ENCODE peak calls at places on chromosomes 4 and X, in nine cellular contexts. Y is HCT116, P is PC-3, T is GM23248, A is OCI-LY7, F is GM23338, S is MM.1S, X is SK-N-SH, H is neural progenitor cell. N is an unnamed sample.

GRCh38 chrX:42585842-42586621 is 191.9 kb downstream of the PPP1R2C start:
- DNase-seq in A (no peak), P (no peak), S (peak; percentile 5), F (no peak), Y (no peak), T (no peak), X (no peak), H (no peak), N (no peak)

GRCh38 chr4:105569014-105569850 is 16.8 kb downstream of the ARHGEF38 start:
- DNase-seq in Y (no peak), P (peak; percentile 77), A (no peak), H (no peak), F (no peak), T (no peak), S (no peak), X (no peak), N (no peak)

GRCh38 chrX:155766321-155766720 is 114.8 kb upstream of the VAMP7 start:
- DNase-seq in H (no peak), F (no peak), P (no peak), S (no peak), A (no peak), X (no peak), Y (no peak), T (peak; percentile 3), N (no peak)

GRCh38 chr4:55312491-55313101 is 33.4 kb upstream of the SRD5A3 start:
- DNase-seq in S (peak; percentile 42), T (peak; percentile 79), H (peak; percentile 52), P (peak; percentile 77), F (peak; percentile 80), X (peak; percentile 19), Y (peak; percentile 46), A (peak; percentile 50), N (peak; percentile 54)

GRCh38 chr4:39032218-39033085 is at the start of gene TMEM156:
- DNase-seq in T (peak; percentile 50), P (peak; percentile 83), S (peak; percentile 69), Y (no peak), A (peak; percentile 88), F (no peak), H (no peak), X (no peak), N (no peak)

GRCh38 chr4:41734366-41734765 is 14.2 kb downstream of the PHOX2B start:
- DNase-seq in T (no peak), F (no peak), A (no peak), S (no peak), X (no peak), H (no peak), P (peak; percentile 62), Y (no peak), N (no peak)

GRCh38 chr4:646460-646859 is 21.1 kb downstream of the PDE6B start:
- DNase-seq in T (no peak), X (no peak), S (no peak), F (no peak), Y (no peak), P (no peak), A (no peak), H (no peak), N (no peak)

GRCh38 chr4:74327751-74328150 is 19.5 kb downstream of the EPGN start:
- DNase-seq in P (peak; percentile 69), Y (no peak), F (no peak), T (peak; percentile 52), S (no peak), H (no peak), A (no peak), X (no peak), N (no peak)

GRCh38 chr4:153282023-153282422 is 62.5 kb upstream of the MND1 start:
- DNase-seq in S (no peak), X (no peak), H (no peak), F (no peak), Y (no peak), P (no peak), T (no peak), A (no peak), N (no peak)

GRCh38 chr4:128461300-128462103 is 173.9 kb upstream of the PGRMC2 start:
- DNase-seq in F (no peak), A (no peak), T (peak; percentile 93), P (peak; percentile 61), H (peak; percentile 88), X (no peak), S (no peak), Y (no peak), N (peak; percentile 65)

GRCh38 chr4:172962564-172963353 is 205.9 kb upstream of the GALNT7 start:
- DNase-seq in Y (no peak), S (no peak), F (no peak), P (peak; percentile 93), H (no peak), T (peak; percentile 13), X (no peak), A (no peak), N (peak; percentile 70)

GRCh38 chr4:156790866-156791265 is 180.7 kb downstream of the PDGFC start:
- DNase-seq in P (peak; percentile 85), X (no peak), S (no peak), T (peak; percentile 75), H (peak; percentile 75), F (peak; percentile 53), A (no peak), Y (no peak), N (no peak)

GRCh38 chrX:24874604-24875247 is 141.0 kb downstream of the ARX start:
- DNase-seq in H (peak; percentile 18), Y (no peak), X (no peak), F (peak; percentile 52), S (no peak), P (no peak), T (no peak), A (no peak), N (no peak)

GRCh38 chr4:140691369-140691768 is 64.8 kb downstream of the TBC1D9 start:
- DNase-seq in Y (no peak), X (no peak), T (peak; percentile 45), H (no peak), P (peak; percentile 26), A (no peak), F (peak; percentile 76), S (no peak), N (no peak)

GRCh38 chr4:74793757-74794340 is 474 bp downstream of the BTC start:
- DNase-seq in F (peak; percentile 91), S (peak; percentile 96), A (no peak), P (peak; percentile 63), H (peak; percentile 63), Y (no peak), X (peak; percentile 6), T (peak; percentile 48), N (peak; percentile 69)

GRCh38 chr4:6868386-6868785 is 41.2 kb upstream of the TBC1D14 start:
- DNase-seq in S (no peak), P (no peak), Y (no peak), F (no peak), T (no peak), X (no peak), H (no peak), A (no peak), N (no peak)

GRCh38 chr4:158169931-158170690 is 2.7 kb downstream of the GASK1B start:
- DNase-seq in A (no peak), X (no peak), Y (no peak), F (no peak), P (no peak), H (no peak), T (peak; percentile 60), S (no peak), N (no peak)
- TF ChIP-seq EZH2phosphoT487 in A (no peak), X (no peak), Y (no peak), F (no peak), P (no peak), H (no peak), T (no peak), S (no peak), N (no peak)

DNA sequence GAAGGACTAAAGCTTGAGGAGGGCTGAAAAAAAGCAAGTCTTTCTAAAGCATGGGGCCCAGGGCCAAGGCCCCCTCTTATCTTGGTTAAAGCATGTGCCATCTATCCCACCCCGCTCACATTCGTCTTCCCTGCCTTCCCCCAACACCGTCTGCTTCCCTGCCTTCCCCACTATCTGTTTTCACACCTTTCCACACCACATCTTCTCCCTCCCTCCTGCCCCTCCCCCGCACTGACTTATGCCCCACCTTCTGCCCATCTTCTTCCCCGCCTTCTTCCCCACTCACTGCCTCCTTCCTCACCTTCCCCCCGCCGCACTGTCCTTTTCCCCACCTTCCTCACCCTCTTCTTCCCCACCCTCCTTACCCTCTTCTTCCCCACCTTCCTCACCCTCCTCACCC is 910 bp upstream of the NAP1L5 start:
- DNase-seq in S (no peak), T (no peak), F (no peak), A (no peak), Y (no peak), H (no peak), X (peak; percentile 24), P (no peak), N (no peak)
- H3K27ac ChIP-seq in S (no peak overlapping the region), T (no peak overlapping the region), F (no peak overlapping the region), A (no peak overlapping the region), Y (no peak overlapping the region), H (no peak overlapping the region), X (no peak overlapping the region), P (no peak overlapping the region), N (no peak overlapping the region)

GRCh38 chr4:185257694-185258093 is 48.3 kb downstream of the SNX25 start:
- DNase-seq in Y (no peak), S (no peak), A (no peak), P (no peak), X (no peak), H (no peak), F (no peak), T (no peak), N (no peak)

GRCh38 chr4:185256444-185256843 is 47.0 kb downstream of the SNX25 start:
- DNase-seq in X (no peak), A (no peak), S (no peak), T (peak; percentile 74), H (no peak), F (no peak), Y (peak; percentile 12), P (peak; percentile 68), N (no peak)

GRCh38 chr4:185257086-185257485 is 47.7 kb downstream of the SNX25 start:
- DNase-seq in X (no peak), H (no peak), Y (no peak), S (no peak), F (no peak), T (no peak), P (no peak), A (no peak), N (no peak)

GRCh38 chr4:185255868-185256267 is 46.5 kb downstream of the SNX25 start:
- DNase-seq in X (no peak), P (no peak), S (peak; percentile 49), Y (no peak), H (no peak), T (no peak), A (no peak), F (no peak), N (no peak)

GRCh38 chr4:185254434-185254833 is 45.0 kb downstream of the SNX25 start:
- DNase-seq in P (no peak), S (no peak), F (peak; percentile 33), H (no peak), Y (no peak), A (no peak), T (no peak), X (no peak), N (no peak)
- TF ChIP-seq EZH2phosphoT487 in P (no peak), S (no peak), F (no peak), H (no peak), Y (no peak), A (no peak), T (no peak), X (no peak), N (no peak)

DNA sequence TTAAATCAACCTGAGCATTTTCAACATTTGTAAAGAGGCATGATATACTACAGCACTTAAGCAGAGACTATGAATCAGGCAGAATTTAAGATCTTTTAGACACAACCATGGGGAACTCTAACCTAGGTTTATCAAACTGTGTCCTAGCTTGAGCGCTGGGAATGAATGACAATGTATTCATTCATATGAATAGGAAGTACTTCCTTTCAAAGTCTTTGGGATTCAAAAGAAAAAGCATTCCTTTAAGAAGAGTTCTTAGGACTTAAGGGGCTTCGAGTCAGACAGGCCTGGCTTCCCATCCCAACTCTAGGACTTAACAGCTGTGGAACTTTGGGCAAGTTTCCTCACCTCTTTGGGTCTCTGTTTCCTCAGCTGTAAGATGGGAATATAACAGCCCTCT is 104.6 kb downstream of the ANAPC4 start:
- DNase-seq in S (no peak), A (no peak), T (no peak), Y (no peak), H (peak; percentile 6), P (no peak), X (no peak), F (peak; percentile 90), N (no peak)
- H3K27ac ChIP-seq in S (no peak overlapping the region), A (no peak overlapping the region), T (no peak overlapping the region), Y (no peak overlapping the region), H (no peak overlapping the region), P (no peak overlapping the region), X (no peak overlapping the region), F (no peak overlapping the region), N (no peak overlapping the region)